ENCODE peak calls at places on chromosome 2, in four cellular contexts. G is Peyer's patch, T is body of pancreas, C is endodermal cell. B is an unnamed sample.

GRCh38 chr2:139175510-139175909 is 395.3 kb upstream of the NXPH2 start:
- DNase-seq in G (no peak), T (no peak), C (no peak), B (no peak)

GRCh38 chr2:223594259-223594658 is 7.9 kb downstream of the SCG2 start:
- DNase-seq in G (no peak), T (no peak), C (no peak), B (no peak)

GRCh38 chr2:122749347-122749850 is 993.9 kb downstream of the TSN start:
- DNase-seq in G (no peak), T (no peak), C (no peak), B (no peak)

GRCh38 chr2:145488571-145488970 is 968.7 kb upstream of the ZEB2 start:
- DNase-seq in G (no peak), T (no peak), C (no peak), B (no peak)

GRCh38 chr2:44333994-44334393 is 27.3 kb downstream of the PREPL start:
- DNase-seq in G (no peak), T (no peak), C (no peak), B (no peak)

GRCh38 chr2:140275427-140275826 is 1495.2 kb upstream of the NXPH2 start:
- DNase-seq in G (no peak), T (no peak), C (no peak), B (no peak)

GRCh38 chr2:234611209-234611608 is 114.3 kb upstream of the ARL4C start:
- DNase-seq in G (no peak), T (no peak), C (peak; percentile 62), B (no peak)

GRCh38 chr2:223765221-223765775 is 72.1 kb downstream of the AP1S3 start:
- DNase-seq in G (no peak), T (no peak), C (no peak), B (no peak)

GRCh38 chr2:152098033-152098797 is 629 bp downstream of the CACNB4 start:
- DNase-seq in G (no peak), T (peak; percentile 26), C (peak; percentile 79), B (peak; percentile 17)

GRCh38 chr2:48715956-48716355 is 39.6 kb downstream of the LHCGR start:
- DNase-seq in G (no peak), T (no peak), C (no peak), B (no peak)

GRCh38 chr2:139317259-139317658 is 537.1 kb upstream of the NXPH2 start:
- DNase-seq in G (no peak), T (no peak), C (no peak), B (no peak)

GRCh38 chr2:39243469-39244123 is at the start of gene CDKL4:
- DNase-seq in G (peak; percentile 58), T (no peak), C (no peak), B (no peak)

GRCh38 chr2:128439231-128440086 is 120.8 kb upstream of the HS6ST1 start:
- DNase-seq in G (peak; percentile 39), T (peak; percentile 10), C (peak; percentile 41), B (no peak)

GRCh38 chr2:40343904-40344303 is 108.0 kb downstream of the SLC8A1 start:
- DNase-seq in G (no peak), T (no peak), C (no peak), B (no peak)

DNA sequence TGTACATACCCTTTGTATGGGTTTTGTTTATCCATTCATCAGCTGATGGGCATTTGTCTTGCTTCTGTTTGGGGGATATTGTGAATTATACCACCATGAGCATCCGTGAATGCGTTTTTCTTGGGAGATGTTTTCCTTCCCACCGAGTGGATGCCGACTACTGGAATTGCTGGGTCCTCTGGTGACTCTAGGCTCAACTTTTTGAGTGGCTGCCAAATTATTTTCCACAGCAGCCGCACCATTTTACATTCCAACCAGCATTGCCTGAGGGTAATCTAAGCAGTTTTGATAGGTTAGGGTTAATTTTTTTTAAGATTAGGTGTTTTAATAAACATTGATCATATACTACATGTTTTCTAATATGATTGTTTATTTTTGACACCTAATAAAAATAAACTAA is 220.1 kb downstream of the SNTG2 start:
- DNase-seq in G (no peak), T (no peak), C (no peak), B (no peak)
- H3K9me3 ChIP-seq in G (no peaks in the 10 kb centered on the region), T (no peaks in the 10 kb centered on the region), C (peaks cover 11% of the 10 kb centered on the region), B (no peaks in the 10 kb centered on the region)

GRCh38 chr2:11044201-11044600 is 111.1 kb upstream of the SLC66A3 start:
- DNase-seq in G (no peak), T (no peak), C (peak; percentile 12), B (no peak)

GRCh38 chr2:11043245-11043644 is 112.0 kb upstream of the SLC66A3 start:
- DNase-seq in G (no peak), T (no peak), C (peak; percentile 17), B (no peak)

GRCh38 chr2:11042841-11043240 is 112.4 kb upstream of the SLC66A3 start:
- DNase-seq in G (no peak), T (no peak), C (peak; percentile 17), B (no peak)

GRCh38 chr2:11038641-11039040 is 116.6 kb upstream of the SLC66A3 start:
- DNase-seq in G (no peak), T (no peak), C (no peak), B (no peak)

DNA sequence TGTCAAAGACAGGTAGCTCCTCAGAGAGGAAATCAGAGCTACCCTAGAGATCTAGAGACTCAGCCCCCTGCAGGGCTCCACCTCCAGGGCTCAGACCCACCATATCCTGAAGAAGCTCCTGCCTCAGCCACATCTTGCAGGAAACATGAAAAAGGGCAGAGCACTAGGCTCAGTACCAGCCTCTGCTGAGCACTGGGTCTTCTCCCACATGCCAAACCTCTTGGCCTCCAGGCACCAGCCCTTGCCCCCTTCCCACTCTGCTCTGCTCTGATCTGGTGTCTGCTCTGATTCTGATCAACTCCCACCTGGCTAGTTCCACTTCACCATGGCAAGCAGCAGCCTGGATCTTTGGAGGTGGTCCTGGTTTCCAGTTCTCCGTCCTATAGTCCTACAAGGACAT is 114.3 kb upstream of the SLC66A3 start:
- DNase-seq in G (no peak), T (no peak), C (peak; percentile 47), B (no peak)
- H3K9me3 ChIP-seq in G (no peaks in the 10 kb centered on the region), T (peaks cover 18% of the 10 kb centered on the region), C (peaks cover 29% of the 10 kb centered on the region), B (no peaks in the 10 kb centered on the region)

GRCh38 chr2:2570360-2570759 is 239.3 kb upstream of the MYT1L start:
- DNase-seq in G (no peak), T (no peak), C (peak; percentile 21), B (no peak)

GRCh38 chr2:2573205-2573604 is 242.1 kb upstream of the MYT1L start:
- DNase-seq in G (no peak), T (no peak), C (no peak), B (no peak)

GRCh38 chr2:2570871-2571270 is 239.8 kb upstream of the MYT1L start:
- DNase-seq in G (no peak), T (no peak), C (peak; percentile 24), B (no peak)

GRCh38 chr2:2572393-2573204 is 241.5 kb upstream of the MYT1L start:
- DNase-seq in G (no peak), T (no peak), C (peak; percentile 15), B (no peak)

DNA sequence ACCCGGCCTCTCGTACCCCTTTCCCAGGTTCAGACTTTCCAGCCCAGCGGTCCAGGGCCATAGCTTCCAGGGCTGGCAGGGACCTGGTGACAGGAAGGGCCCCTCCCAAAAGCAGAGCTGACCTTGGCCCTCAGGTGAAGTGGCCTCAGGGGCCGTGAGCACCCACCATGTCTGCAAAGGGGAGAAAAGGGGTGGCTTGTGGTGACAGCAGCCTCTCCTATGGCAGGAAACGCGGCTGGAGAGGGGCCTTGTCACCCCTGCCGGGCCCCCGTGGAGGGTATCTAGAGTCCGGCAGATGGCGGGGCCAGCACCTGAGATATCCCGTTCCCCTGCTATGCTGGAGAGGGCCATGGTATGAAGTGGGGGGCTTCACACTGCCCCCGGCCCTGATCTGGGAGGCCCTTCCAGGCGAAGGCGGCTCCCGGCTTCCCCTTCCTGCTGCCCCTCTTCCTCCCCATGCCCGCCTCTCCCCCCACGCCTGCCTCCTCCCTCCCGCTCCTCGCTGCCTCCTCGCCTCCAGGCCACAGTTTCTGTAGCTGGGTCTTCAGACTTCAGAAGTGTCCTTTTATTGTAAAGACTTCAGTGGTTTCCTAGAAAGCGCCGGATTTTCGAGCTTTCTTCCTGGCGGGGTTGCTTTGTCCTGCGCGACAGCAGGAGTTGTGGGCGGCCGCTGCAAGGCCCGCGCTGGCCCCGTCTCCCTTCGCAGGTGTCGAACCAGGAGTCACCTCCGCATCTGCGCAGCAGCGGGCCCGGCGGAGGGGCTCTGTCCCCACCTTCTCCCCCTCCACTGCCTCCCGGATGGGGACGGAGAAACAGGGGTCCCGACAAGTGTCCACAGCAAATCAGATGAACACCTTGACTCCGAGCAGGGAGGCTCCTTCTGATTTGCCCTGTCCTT is 240.5 kb upstream of the MYT1L start:
- DNase-seq in G (no peak), T (no peak), C (peak; percentile 40), B (no peak)
- H3K9me3 ChIP-seq in G (no peaks in the 10 kb centered on the region), T (no peaks in the 10 kb centered on the region), C (peaks cover 17% of the 10 kb centered on the region), B (peaks cover 2% of the 10 kb centered on the region)

GRCh38 chr2:105215586-105216192 is 25.9 kb upstream of the GPR45 start:
- DNase-seq in G (no peak), T (no peak), C (peak; percentile 10), B (no peak)
- H3K9me3 ChIP-seq in G (no peaks in the 10 kb centered on the region), T (no peaks in the 10 kb centered on the region), C (no peaks in the 10 kb centered on the region), B (no peaks in the 10 kb centered on the region)

DNA sequence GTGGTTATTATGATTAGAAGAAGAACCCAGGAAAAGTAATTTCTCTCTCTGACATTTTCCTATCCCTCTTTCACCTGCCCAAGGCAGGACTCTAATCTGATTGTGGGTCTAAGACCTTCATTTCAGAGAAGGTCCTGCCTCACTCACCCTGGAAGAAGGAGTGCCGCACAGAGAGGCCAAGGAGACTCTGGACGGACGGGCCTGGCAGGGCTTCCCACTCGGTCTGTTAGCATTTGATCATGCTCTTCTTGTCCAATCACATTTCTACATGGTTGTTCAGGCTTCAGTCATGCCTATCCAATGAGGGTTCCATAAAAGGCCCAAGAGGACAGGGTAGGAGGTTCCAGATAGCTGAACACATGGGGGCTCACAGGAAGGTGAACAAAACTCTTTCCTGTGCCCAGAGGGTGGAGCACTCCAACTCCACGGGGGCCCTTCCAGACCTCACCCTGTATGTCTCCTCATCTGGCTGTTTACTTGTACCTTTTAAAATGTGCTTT is 27.0 kb downstream of the ZNF892 start:
- DNase-seq in G (no peak), T (no peak), C (no peak), B (no peak)
- H3K9me3 ChIP-seq in G (no peaks in the 10 kb centered on the region), T (no peaks in the 10 kb centered on the region), C (peaks cover 6% of the 10 kb centered on the region), B (no peaks in the 10 kb centered on the region)